ENCODE peak calls at places on chromosome 16, in eight cellular contexts. M is neural progenitor cell, Q is coronary artery, V is uterus, I is HL-60, K is adrenal gland, P is K562, L is IMR-90. W is an unnamed sample.

GRCh38 chr16:71899171-71899570 is 3.8 kb downstream of the IST1 start:
- DNase-seq in M (no peak), Q (no peak), P (no peak), V (no peak), K (no peak), L (no peak), I (no peak), W (no peak)

GRCh38 chr16:64991011-64991410 is 130.9 kb downstream of the CDH11 start:
- DNase-seq in P (no peak), I (no peak), K (no peak), M (no peak), L (no peak), V (no peak), Q (no peak), W (no peak)

GRCh38 chr16:17515421-17516210 is 44.9 kb upstream of the XYLT1 start:
- DNase-seq in M (no peak), K (no peak), P (no peak), V (no peak), I (no peak), L (peak), Q (no peak), W (no peak)

GRCh38 chr16:23974223-23974622 is 138.4 kb downstream of the PRKCB start:
- DNase-seq in K (no peak), I (no peak), L (no peak), M (peak), Q (no peak), V (no peak), P (no peak), W (no peak)

GRCh38 chr16:49910761-49911160 is 54.8 kb upstream of the ZNF423 start:
- DNase-seq in I (no peak), L (no peak), V (no peak), Q (no peak), P (no peak), K (no peak), M (peak), W (no peak)

GRCh38 chr16:11232852-11233726 is 22.9 kb downstream of the SOCS1 start:
- DNase-seq in V (no peak), M (no peak), L (no peak), I (peak), P (peak), K (peak), Q (no peak), W (no peak)

GRCh38 chr16:5490499-5490898 is 392.9 kb upstream of the EEF2KMT start:
- DNase-seq in Q (no peak), K (peak), L (no peak), I (peak), P (peak), V (no peak), M (peak), W (no peak)

GRCh38 chr16:30755955-30756780 is 5.7 kb downstream of the CFAP119 start:
- DNase-seq in Q (peak), L (no peak), I (no peak), M (no peak), P (peak), V (no peak), K (no peak), W (no peak)

GRCh38 chr16:59573528-59574271 is 839.6 kb upstream of the GOT2 start:
- DNase-seq in P (no peak), L (peak), Q (no peak), M (no peak), K (no peak), V (no peak), I (no peak), W (peak)

GRCh38 chr16:1137604-1138003 is 15.3 kb upstream of the CACNA1H start:
- DNase-seq in K (peak), V (no peak), L (peak), I (no peak), Q (no peak), M (no peak), P (peak), W (no peak)

GRCh38 chr16:28621756-28622155 is 11.9 kb upstream of the SULT1A1 start:
- DNase-seq in P (peak), Q (no peak), K (no peak), V (no peak), L (no peak), M (no peak), I (no peak), W (no peak)

GRCh38 chr16:77297996-77298637 is 98.9 kb downstream of the SYCE1L start:
- DNase-seq in P (no peak), Q (no peak), K (no peak), V (no peak), L (no peak), M (no peak), I (no peak), W (no peak)

GRCh38 chr16:74153773-74154172 is 142.8 kb upstream of the PSMD7 start:
- DNase-seq in V (no peak), I (no peak), Q (no peak), P (no peak), L (no peak), M (no peak), K (no peak), W (no peak)

GRCh38 chr16:3945751-3946603 is 65.5 kb upstream of the CREBBP start:
- DNase-seq in K (peak), V (no peak), M (no peak), Q (peak), I (no peak), P (no peak), L (peak), W (peak)

GRCh38 chr16:64507240-64508024 is 614.4 kb downstream of the CDH11 start:
- DNase-seq in I (no peak), Q (no peak), K (no peak), V (no peak), P (no peak), M (no peak), L (no peak), W (no peak)

GRCh38 chr16:63752347-63752746 is 1369.5 kb downstream of the CDH11 start:
- DNase-seq in P (no peak), M (no peak), Q (no peak), L (no peak), I (no peak), V (no peak), K (no peak), W (no peak)

GRCh38 chr16:65119905-65120341 is 1.9 kb downstream of the CDH11 start:
- DNase-seq in M (peak), Q (no peak), K (no peak), P (no peak), I (no peak), V (peak), L (peak), W (no peak)

GRCh38 chr16:71389330-71389729 is 30.8 kb downstream of the CALB2 start:
- DNase-seq in Q (no peak), P (no peak), I (no peak), K (no peak), V (no peak), L (no peak), M (no peak), W (no peak)

GRCh38 chr16:71709231-71709781 is 15.2 kb downstream of the PHLPP2 start:
- DNase-seq in L (peak), V (no peak), K (no peak), I (no peak), Q (no peak), M (no peak), P (peak), W (no peak)

GRCh38 chr16:87435399-87436224 is 43.5 kb downstream of the MAP1LC3B start:
- DNase-seq in Q (no peak), M (no peak), I (no peak), V (no peak), K (no peak), L (peak), P (no peak), W (no peak)

GRCh38 chr16:24999088-24999670 is 16.0 kb downstream of the ARHGAP17 start:
- DNase-seq in Q (peak), V (no peak), I (no peak), L (no peak), M (no peak), P (no peak), K (no peak), W (no peak)

GRCh38 chr16:47143329-47143676 is 442 bp downstream of the NETO2 start:
- DNase-seq in Q (no peak), V (peak), L (peak), I (no peak), P (peak), K (peak), M (peak), W (no peak)

GRCh38 chr16:3839402-3840184 is 40.9 kb downstream of the CREBBP start:
- DNase-seq in V (no peak), K (no peak), Q (no peak), M (no peak), L (no peak), I (no peak), P (no peak), W (no peak)

GRCh38 chr16:80100846-80101451 is 439.8 kb upstream of the DYNLRB2 start:
- DNase-seq in M (no peak), P (no peak), I (no peak), L (no peak), K (no peak), Q (no peak), V (no peak), W (no peak)

GRCh38 chr16:84995666-84996065 is 15.7 kb downstream of the ZDHHC7 start:
- DNase-seq in Q (no peak), I (no peak), V (no peak), K (no peak), M (no peak), L (no peak), P (no peak), W (no peak)

GRCh38 chr16:11700264-11701029 is 32.2 kb downstream of the SNN start:
- DNase-seq in I (peak), Q (peak), L (peak), M (no peak), K (no peak), V (no peak), P (no peak), W (no peak)

GRCh38 chr16:709651-710499 is 4.3 kb upstream of the FBXL16 start:
- DNase-seq in K (peak), L (peak), V (no peak), Q (no peak), I (no peak), P (peak), M (peak), W (no peak)

GRCh38 chr16:30992931-30993816 is 8.2 kb downstream of the HSD3B7 start:
- DNase-seq in I (no peak), V (no peak), K (no peak), P (no peak), L (no peak), M (no peak), Q (no peak), W (no peak)

GRCh38 chr16:51382215-51382614 is 231.1 kb upstream of the SALL1 start:
- DNase-seq in Q (no peak), I (no peak), M (no peak), V (no peak), K (no peak), L (no peak), P (no peak), W (peak)

GRCh38 chr16:31128711-31129567 is 6.6 kb downstream of the PRSS8 start:
- DNase-seq in K (peak), I (peak), P (peak), L (no peak), Q (no peak), M (no peak), V (no peak), W (no peak)

GRCh38 chr16:9092963-9093477 is 1.6 kb downstream of the HAPSTR1 start:
- DNase-seq in M (peak), Q (no peak), P (no peak), I (no peak), L (no peak), K (peak), V (peak), W (no peak)

GRCh38 chr16:84913315-84913714 is 93.5 kb downstream of the CRISPLD2 start:
- DNase-seq in L (no peak), I (no peak), P (peak), V (peak), M (no peak), Q (no peak), K (peak), W (no peak)

GRCh38 chr16:15672514-15673167 is 22.6 kb downstream of the NDE1 start:
- DNase-seq in L (peak), K (peak), Q (peak), M (no peak), I (peak), P (no peak), V (peak), W (peak)
- H3K4me3 ChIP-seq in L (no peak), K (no peak), Q (peak), M (no peak), I (no peak), P (no peak), V (no peak), W (no peak)

GRCh38 chr16:70258946-70259345 is 7.2 kb upstream of the EXOSC6 start:
- DNase-seq in L (no peak), Q (no peak), V (no peak), M (no peak), P (no peak), K (no peak), I (no peak), W (no peak)
- TF ChIP-seq CTCF in L (no peak), Q (no peak), V (no peak), M (no peak), P (no peak), K (no peak), I (no peak), W (no peak)

GRCh38 chr16:81376880-81377279 is 62.1 kb downstream of the GAN start:
- DNase-seq in L (no peak), M (no peak), Q (no peak), P (no peak), K (no peak), I (no peak), V (no peak), W (no peak)
- H3K4me3 ChIP-seq in L (no peak), M (no peak), Q (no peak), P (no peak), K (no peak), I (no peak), V (no peak), W (no peak)

GRCh38 chr16:54957403-54957802 is 26.7 kb downstream of the IRX5 start:
- DNase-seq in M (peak), I (peak), V (no peak), K (peak), L (no peak), Q (no peak), P (peak), W (no peak)
- TF ChIP-seq CTCF in M (peak), I (peak), V (no peak), K (peak), L (peak), Q (no peak), P (peak), W (peak)

W was measured in retinal pigment epithelial cell.